ENCODE peak calls at places on chromosomes 1 and 21, in nine cellular contexts. D is neural progenitor cell; N is breast epithelium; G is body of pancreas; V is CD8-positive, alpha-beta T cell; F is tibial artery; Z is HL-60; E is lung; K is heart right ventricle. P is an unnamed sample.

GRCh38 chr1:147641695-147642592 is 28.4 kb downstream of the ACP6 start:
- DNase-seq in E (peak), V (peak), K (no peak), N (no peak), F (no peak), Z (peak), D (peak), G (peak), P (no peak)

GRCh38 chr1:10457910-10458309 is 8.1 kb downstream of the CORT start:
- DNase-seq in V (no peak), F (no peak), E (no peak), K (no peak), Z (no peak), N (no peak), G (no peak), D (no peak), P (no peak)

GRCh38 chr1:56056438-56057312 is 522.7 kb downstream of the PLPP3 start:
- DNase-seq in Z (no peak), N (no peak), V (no peak), D (no peak), E (no peak), F (no peak), G (no peak), K (no peak), P (no peak)

GRCh38 chr1:15760520-15761211 is 2.1 kb downstream of the FBLIM1 start:
- DNase-seq in E (peak), N (no peak), K (peak), Z (no peak), V (no peak), G (no peak), F (peak), D (peak), P (peak)

GRCh38 chr1:18010945-18011344 is 96.7 kb upstream of the IGSF21 start:
- DNase-seq in G (no peak), V (no peak), N (no peak), E (no peak), Z (no peak), K (no peak), F (no peak), D (peak), P (no peak)

GRCh38 chr1:209398330-209398991 is 185.1 kb upstream of the CAMK1G start:
- DNase-seq in E (no peak), G (no peak), F (no peak), V (no peak), D (no peak), K (no peak), Z (no peak), N (no peak), P (peak)

GRCh38 chr1:239224100-239224499 is 162.3 kb upstream of the CHRM3 start:
- DNase-seq in K (no peak), D (no peak), N (no peak), Z (no peak), F (no peak), G (no peak), V (no peak), E (no peak), P (no peak)

GRCh38 chr1:33346921-33347649 is 26.2 kb upstream of the A3GALT2 start:
- DNase-seq in G (peak), D (no peak), N (no peak), V (no peak), E (peak), F (peak), Z (peak), K (no peak), P (peak)

GRCh38 chr1:229204863-229205777 is 65.8 kb upstream of the RAB4A start:
- DNase-seq in F (no peak), G (no peak), Z (no peak), N (no peak), V (no peak), D (peak), E (no peak), K (no peak), P (peak)

GRCh38 chr1:44630116-44630515 is 44.2 kb downstream of the TMEM53 start:
- DNase-seq in F (no peak), Z (no peak), E (no peak), K (no peak), D (no peak), G (no peak), V (no peak), N (no peak), P (no peak)

GRCh38 chr1:93350322-93350721 is 4.6 kb downstream of the DR1 start:
- DNase-seq in K (no peak), N (no peak), E (no peak), D (no peak), V (no peak), G (no peak), Z (no peak), F (no peak), P (no peak)

GRCh38 chr1:219788700-219789099 is 139.7 kb downstream of the SLC30A10 start:
- DNase-seq in Z (no peak), G (no peak), D (no peak), F (no peak), N (no peak), V (no peak), E (no peak), K (no peak), P (no peak)

GRCh38 chr1:25890249-25891034 is 14.9 kb upstream of the PAQR7 start:
- DNase-seq in G (peak), K (no peak), F (no peak), D (no peak), V (no peak), E (peak), Z (no peak), N (no peak), P (no peak)

GRCh38 chr1:227622739-227623475 is 59.6 kb downstream of the ZNF678 start:
- DNase-seq in F (no peak), N (no peak), D (no peak), K (no peak), E (no peak), G (no peak), Z (no peak), V (no peak), P (no peak)

GRCh38 chr21:32768530-32768929 is 3.0 kb downstream of the PAXBP1 start:
- DNase-seq in K (no peak), G (no peak), F (no peak), V (no peak), Z (no peak), D (no peak), E (no peak), N (no peak), P (no peak)

GRCh38 chr1:22709891-22710687 is 550 bp upstream of the EPHB2 start:
- DNase-seq in Z (peak), N (no peak), E (no peak), G (peak), K (peak), D (peak), F (no peak), V (no peak), P (no peak)

GRCh38 chr1:230072866-230073265 is 5.8 kb downstream of the GALNT2 start:
- DNase-seq in V (no peak), Z (no peak), N (no peak), G (no peak), D (no peak), K (no peak), F (no peak), E (no peak), P (no peak)

GRCh38 chr1:15916417-15916816 is 59.5 kb downstream of the ZBTB17 start:
- DNase-seq in Z (no peak), D (no peak), N (no peak), E (no peak), V (no peak), F (no peak), G (no peak), K (no peak), P (no peak)

GRCh38 chr1:93419344-93419743 is 28.6 kb upstream of the FNBP1L start:
- DNase-seq in D (no peak), V (no peak), F (no peak), E (no peak), N (no peak), K (no peak), Z (no peak), G (no peak), P (no peak)

GRCh38 chr1:200895801-200896570 is 1.3 kb downstream of the INAVA start:
- DNase-seq in E (no peak), Z (peak), F (no peak), G (peak), V (no peak), N (no peak), K (no peak), D (no peak), P (no peak)

GRCh38 chr1:147618077-147618569 is 52.2 kb downstream of the ACP6 start:
- DNase-seq in G (no peak), E (no peak), K (no peak), D (no peak), Z (peak), F (no peak), N (no peak), V (no peak), P (no peak)

GRCh38 chr1:31762726-31763670 is 1.1 kb downstream of the ADGRB2 start:
- DNase-seq in D (peak), N (peak), F (peak), G (peak), K (peak), E (peak), Z (peak), V (peak), P (no peak)

GRCh38 chr1:10530756-10531155 is 56.0 kb downstream of the PEX14 start:
- DNase-seq in Z (no peak), E (no peak), G (no peak), N (no peak), D (no peak), V (no peak), K (no peak), F (no peak), P (no peak)

GRCh38 chr1:210598135-210598652 is 269.5 kb downstream of the HHAT start:
- DNase-seq in K (peak), Z (peak), G (peak), E (peak), F (peak), D (no peak), V (no peak), N (no peak), P (peak)

GRCh38 chr1:14282583-14283186 is 315.8 kb upstream of the KAZN start:
- DNase-seq in G (no peak), Z (no peak), E (no peak), K (no peak), V (no peak), N (no peak), D (peak), F (no peak), P (no peak)

GRCh38 chr1:1835546-1835945 is 55.3 kb downstream of the GNB1 start:
- DNase-seq in F (peak), E (no peak), Z (no peak), N (no peak), V (no peak), K (no peak), D (no peak), G (peak), P (no peak)

GRCh38 chr1:24961961-24962861 is 32.1 kb upstream of the RUNX3 start:
- DNase-seq in V (no peak), D (peak), G (no peak), K (no peak), N (no peak), E (no peak), Z (no peak), F (no peak), P (no peak)

GRCh38 chr1:187621961-187622360 is 793.2 kb downstream of the PLA2G4A start:
- DNase-seq in G (no peak), N (no peak), V (no peak), K (no peak), Z (peak), E (no peak), D (no peak), F (no peak), P (no peak)

GRCh38 chr21:45406801-45407628 is 2.0 kb downstream of the COL18A1 start:
- DNase-seq in D (peak), K (peak), V (no peak), G (peak), Z (no peak), E (no peak), F (peak), N (no peak), P (no peak)

GRCh38 chr1:2345297-2346075 is 45.9 kb downstream of the MORN1 start:
- DNase-seq in Z (no peak), V (no peak), G (no peak), N (no peak), D (no peak), F (peak), K (peak), E (no peak), P (no peak)

GRCh38 chr1:228282329-228283042 is 74.6 kb downstream of the OBSCN start:
- DNase-seq in Z (no peak), E (no peak), K (peak), V (no peak), F (no peak), D (no peak), G (no peak), N (peak), P (no peak)

GRCh38 chr1:241605146-241605805 is 34.9 kb downstream of the CHML start:
- DNase-seq in D (peak), N (no peak), G (no peak), F (no peak), V (no peak), K (no peak), E (no peak), Z (no peak), P (no peak)

GRCh38 chr1:234108921-234109320 is 204.4 kb downstream of the SLC35F3 start:
- DNase-seq in D (no peak), K (no peak), E (no peak), G (no peak), V (no peak), Z (no peak), F (no peak), N (no peak), P (no peak)

GRCh38 chr1:232911027-232911599 is 39.3 kb upstream of the NTPCR start:
- DNase-seq in E (no peak), D (no peak), V (no peak), G (no peak), Z (no peak), N (no peak), F (no peak), K (no peak), P (no peak)
- H3K4me3 ChIP-seq in E (no peak), D (no peak), V (no peak), G (no peak), Z (no peak), N (no peak), F (no peak), K (no peak), P (no peak)

DNA sequence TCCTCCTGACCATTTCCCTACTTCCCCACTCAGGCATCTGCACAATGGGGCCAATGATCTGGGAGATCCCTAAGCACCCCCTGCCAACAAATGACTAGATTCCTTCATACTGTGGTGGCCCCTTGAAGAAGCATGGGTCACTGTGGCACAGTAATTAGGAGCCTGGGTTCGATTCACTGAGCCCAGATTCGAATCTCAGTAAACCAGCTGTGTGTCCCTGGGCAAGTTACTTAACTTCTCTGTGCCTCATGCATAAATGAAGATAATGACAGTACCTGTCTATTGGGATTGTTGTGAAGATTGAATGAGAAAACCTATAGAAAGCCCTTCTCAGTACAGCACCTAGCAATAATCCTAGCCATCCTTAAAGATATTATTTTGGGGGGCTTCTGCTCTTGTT is 27.5 kb downstream of the SPAG17 start:
- DNase-seq in G (no peak), E (no peak), D (no peak), K (no peak), F (no peak), N (no peak), Z (no peak), V (no peak), P (no peak)
- TF ChIP-seq CTCF in G (no peak), E (no peak), D (no peak), K (no peak), F (no peak), N (no peak), Z (no peak), V (no peak), P (no peak)

DNA sequence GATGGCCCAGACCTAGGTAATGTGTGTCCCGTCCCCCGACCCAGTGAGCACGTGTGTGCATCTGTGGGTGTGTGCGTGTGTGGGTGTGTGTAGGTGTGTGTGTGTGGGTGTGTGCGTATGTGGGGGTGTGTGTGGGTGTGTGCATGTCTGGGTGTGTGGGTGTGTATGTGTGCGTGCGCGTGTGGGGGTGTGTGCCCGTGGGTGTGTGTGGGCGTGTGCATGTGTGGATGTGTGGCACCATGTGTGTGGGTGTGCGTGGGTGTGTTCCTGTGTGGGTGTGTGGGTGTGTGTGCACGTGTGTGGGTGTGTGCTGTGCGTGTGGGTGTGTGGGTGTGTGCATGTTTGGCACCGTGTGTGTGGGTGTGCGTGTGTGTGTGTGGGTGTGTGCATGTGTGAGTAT is 309.5 kb downstream of the KIF26B start:
- DNase-seq in Z (no peak), V (no peak), K (no peak), F (no peak), N (no peak), G (no peak), E (no peak), D (no peak), P (no peak)
- H3K4me3 ChIP-seq in Z (no peak), V (no peak), K (no peak), F (no peak), N (no peak), G (no peak), E (no peak), D (no peak), P (no peak)

GRCh38 chr1:157194739-157195520 is 56.7 kb upstream of the ETV3 start:
- DNase-seq in Z (no peak), V (no peak), D (no peak), F (no peak), E (no peak), N (no peak), G (no peak), K (no peak), P (no peak)

GRCh38 chr1:157193702-157194391 is 55.7 kb upstream of the ETV3 start:
- DNase-seq in N (no peak), G (peak), F (no peak), D (peak), Z (peak), K (peak), E (peak), V (peak), P (peak)

GRCh38 chr1:157189096-157189495 is 50.9 kb upstream of the ETV3 start:
- DNase-seq in N (no peak), E (no peak), K (no peak), Z (no peak), G (no peak), V (no peak), F (no peak), D (no peak), P (no peak)

GRCh38 chr1:157193219-157193618 is 55.0 kb upstream of the ETV3 start:
- DNase-seq in E (no peak), D (no peak), K (no peak), N (no peak), G (no peak), Z (no peak), F (no peak), V (no peak), P (no peak)

GRCh38 chr1:157189986-157190982 is 52.1 kb upstream of the ETV3 start:
- DNase-seq in D (no peak), E (no peak), F (no peak), K (no peak), Z (no peak), V (no peak), G (no peak), N (no peak), P (no peak)
- TF ChIP-seq CTCF in D (no peak), E (no peak), F (no peak), K (no peak), Z (no peak), V (no peak), G (no peak), N (no peak), P (no peak)

GRCh38 chr1:160665330-160666078 is 18.7 kb upstream of the SLAMF1 start:
- DNase-seq in N (no peak), K (peak), G (peak), Z (peak), V (no peak), E (peak), D (no peak), F (no peak), P (no peak)
- H3K4me3 ChIP-seq in N (no peak), K (no peak), G (no peak), Z (no peak), V (no peak), E (no peak), D (no peak), F (no peak), P (no peak)